ENCODE peak calls at places on chromosomes 4 and X, in eight cellular contexts. Y is heart right ventricle, D is left ventricle myocardium inferior, F is uterus, S is breast epithelium, U is psoas muscle, Q is tibial nerve, P is cardiac muscle cell. A is an unnamed sample. For H3K4me1, the result is how much of the 10 kb centered on the place peaks cover.

GRCh38 chrX:13463608-13464007 is 105.8 kb upstream of the EGFL6 start:
- DNase-seq in U (peak), Q (peak), Y (no peak), P (no peak), F (peak), S (no peak), D (peak), A (no peak)

GRCh38 chr4:2767705-2768074 is 11.6 kb upstream of the TNIP2 start:
- DNase-seq in S (no peak), D (no peak), Q (no peak), F (no peak), Y (peak), P (peak), U (peak), A (no peak)

GRCh38 chrX:39915596-39915995 is 182.2 kb downstream of the BCOR start:
- DNase-seq in D (no peak), U (no peak), P (no peak), Q (no peak), S (no peak), Y (no peak), F (no peak), A (no peak)

GRCh38 chr4:100981447-100982204 is 365.7 kb downstream of the PPP3CA start:
- DNase-seq in P (no peak), U (no peak), F (no peak), S (no peak), Q (peak), D (no peak), Y (no peak), A (no peak)

GRCh38 chr4:107564326-107564725 is 155.7 kb downstream of the PAPSS1 start:
- DNase-seq in P (no peak), Y (no peak), D (no peak), S (no peak), F (no peak), Q (no peak), U (no peak), A (no peak)

GRCh38 chr4:123399638-123400358 is 3.2 kb downstream of the SPRY1 start:
- DNase-seq in Q (peak), F (no peak), Y (no peak), S (no peak), D (no peak), U (peak), P (peak), A (no peak)

GRCh38 chr4:9971711-9972110 is 49.6 kb downstream of the SLC2A9 start:
- DNase-seq in D (no peak), F (no peak), S (no peak), P (no peak), Y (no peak), U (no peak), Q (no peak), A (no peak)

GRCh38 chr4:15153662-15154061 is 151.4 kb downstream of the CPEB2 start:
- DNase-seq in D (no peak), Q (no peak), S (no peak), P (no peak), Y (no peak), F (no peak), U (no peak), A (no peak)

GRCh38 chrX:120457766-120458180 is 11.3 kb downstream of the LAMP2 start:
- DNase-seq in S (no peak), U (no peak), Y (no peak), F (no peak), P (no peak), D (no peak), Q (no peak), A (peak)

GRCh38 chrX:142001934-142002333 is 98.2 kb downstream of the MAGEC1 start:
- DNase-seq in Q (no peak), D (no peak), S (no peak), P (no peak), Y (no peak), U (no peak), F (no peak), A (no peak)

GRCh38 chrX:106608016-106608415 is 3.8 kb upstream of the RADX start:
- DNase-seq in D (no peak), P (no peak), Y (no peak), F (no peak), U (no peak), Q (no peak), S (no peak), A (no peak)

GRCh38 chr4:98627883-98628282 is 30.5 kb downstream of the TSPAN5 start:
- DNase-seq in Y (no peak), F (no peak), Q (no peak), D (no peak), P (no peak), S (no peak), U (no peak), A (no peak)

GRCh38 chr4:25775166-25775565 is 87.6 kb downstream of the SEL1L3 start:
- DNase-seq in S (no peak), Y (no peak), P (no peak), U (no peak), D (no peak), Q (no peak), F (no peak), A (no peak)

GRCh38 chrX:56761167-56761566 is 32.1 kb downstream of the NBDY start:
- DNase-seq in Y (no peak), F (no peak), D (no peak), U (peak), Q (no peak), P (no peak), S (no peak), A (no peak)

GRCh38 chr4:14345356-14345775 is 656.9 kb upstream of the CPEB2 start:
- DNase-seq in Y (no peak), D (no peak), U (no peak), F (no peak), Q (peak), P (no peak), S (no peak), A (no peak)

GRCh38 chr4:5126857-5127256 is 75.6 kb downstream of the STK32B start:
- DNase-seq in Q (no peak), S (no peak), Y (no peak), U (no peak), D (no peak), P (no peak), F (no peak), A (no peak)

GRCh38 chr4:103137446-103137827 is 37.8 kb upstream of the BDH2 start:
- DNase-seq in Y (no peak), P (no peak), U (no peak), Q (no peak), D (no peak), S (no peak), F (no peak), A (peak)

GRCh38 chr4:177079327-177079726 is 230.3 kb upstream of the NEIL3 start:
- DNase-seq in U (no peak), P (no peak), Q (no peak), S (no peak), Y (no peak), D (no peak), F (no peak), A (no peak)

GRCh38 chr4:17597517-17597916 is 16.9 kb upstream of the MED28 start:
- DNase-seq in F (no peak), D (no peak), P (no peak), Y (no peak), Q (no peak), S (no peak), U (no peak), A (no peak)

GRCh38 chr4:10184051-10184450 is 67.5 kb upstream of the WDR1 start:
- DNase-seq in Q (no peak), U (no peak), Y (no peak), P (no peak), S (no peak), F (no peak), D (no peak), A (no peak)

GRCh38 chr4:144507309-144508101 is 138.5 kb upstream of the HHIP start:
- DNase-seq in Q (no peak), S (no peak), F (no peak), P (no peak), U (no peak), Y (no peak), D (no peak), A (no peak)

GRCh38 chrX:11137543-11138139 is 26.5 kb downstream of the HCCS start:
- DNase-seq in S (no peak), D (no peak), Y (no peak), Q (peak), F (no peak), P (peak), U (no peak), A (no peak)

GRCh38 chr4:73844352-73844751 is 7.9 kb downstream of the CXCL6 start:
- DNase-seq in Y (no peak), U (no peak), Q (no peak), S (no peak), D (no peak), F (no peak), P (no peak), A (peak)

GRCh38 chr4:144562019-144562740 is 83.8 kb upstream of the HHIP start:
- DNase-seq in P (peak), Y (no peak), Q (no peak), U (no peak), S (no peak), D (no peak), F (no peak), A (no peak)

GRCh38 chr4:121091941-121092340 is 19.6 kb upstream of the NDNF start:
- DNase-seq in S (no peak), D (no peak), Y (no peak), F (no peak), P (no peak), U (no peak), Q (no peak), A (no peak)

GRCh38 chr4:107071108-107071507 is 35.0 kb upstream of the DKK2 start:
- DNase-seq in S (no peak), P (no peak), F (no peak), D (no peak), Y (no peak), Q (no peak), U (no peak), A (no peak)

GRCh38 chr4:41216294-41217019 is 2.1 kb upstream of the APBB2 start:
- DNase-seq in D (peak), U (peak), Q (peak), S (peak), F (peak), Y (peak), P (peak), A (no peak)

GRCh38 chr4:67020079-67020807 is 525.1 kb downstream of the CENPC start:
- DNase-seq in Q (no peak), F (no peak), D (no peak), S (no peak), P (no peak), U (no peak), Y (no peak), A (no peak)

GRCh38 chr4:1198070-1198844 is 25.9 kb upstream of the SPON2 start:
- DNase-seq in U (no peak), P (no peak), Y (no peak), Q (no peak), D (no peak), S (peak), F (peak), A (no peak)

GRCh38 chrX:39580043-39580442 is 517.7 kb downstream of the BCOR start:
- DNase-seq in D (no peak), Y (no peak), P (no peak), U (no peak), F (no peak), S (no peak), Q (no peak), A (no peak)

GRCh38 chr4:7429601-7430078 is 5.1 kb downstream of the PSAPL1 start:
- DNase-seq in Q (no peak), S (no peak), Y (no peak), P (no peak), U (no peak), F (no peak), D (peak), A (no peak)

GRCh38 chrX:22952011-22952410 is 47.7 kb upstream of the DDX53 start:
- DNase-seq in U (no peak), S (no peak), Q (no peak), Y (no peak), P (peak), D (no peak), F (no peak), A (no peak)

GRCh38 chrX:110346681-110347080 is 12.0 kb upstream of the RTL9 start:
- DNase-seq in S (no peak), F (no peak), D (peak), P (peak), U (no peak), Y (no peak), Q (no peak), A (no peak)

GRCh38 chrX:39903937-39904336 is 193.8 kb downstream of the BCOR start:
- DNase-seq in U (no peak), F (no peak), D (no peak), Y (no peak), Q (no peak), S (no peak), P (no peak), A (peak)

GRCh38 chrX:331145-331771 is 12.7 kb upstream of the GTPBP6 start:
- DNase-seq in U (peak), Y (no peak), D (peak), S (no peak), Q (no peak), P (peak), F (no peak), A (no peak)

GRCh38 chrX:134174859-134175258 is 62.1 kb upstream of the CCDC160 start:
- DNase-seq in P (peak), D (no peak), S (no peak), U (no peak), Q (no peak), F (no peak), Y (no peak), A (no peak)

GRCh38 chr4:81131563-81131962 is 83.5 kb downstream of the PRKG2 start:
- DNase-seq in S (no peak), F (no peak), U (no peak), Y (no peak), D (no peak), Q (no peak), P (no peak), A (no peak)

GRCh38 chr4:183342541-183343533 is 20.6 kb upstream of the CLDN24 start:
- DNase-seq in F (no peak), U (peak), P (no peak), S (no peak), Q (no peak), Y (peak), D (peak), A (no peak)

GRCh38 chrX:397575-397974 is 10.9 kb upstream of the PPP2R3B start:
- DNase-seq in Q (peak), P (peak), S (no peak), U (peak), Y (peak), F (no peak), D (peak), A (no peak)

DNA sequence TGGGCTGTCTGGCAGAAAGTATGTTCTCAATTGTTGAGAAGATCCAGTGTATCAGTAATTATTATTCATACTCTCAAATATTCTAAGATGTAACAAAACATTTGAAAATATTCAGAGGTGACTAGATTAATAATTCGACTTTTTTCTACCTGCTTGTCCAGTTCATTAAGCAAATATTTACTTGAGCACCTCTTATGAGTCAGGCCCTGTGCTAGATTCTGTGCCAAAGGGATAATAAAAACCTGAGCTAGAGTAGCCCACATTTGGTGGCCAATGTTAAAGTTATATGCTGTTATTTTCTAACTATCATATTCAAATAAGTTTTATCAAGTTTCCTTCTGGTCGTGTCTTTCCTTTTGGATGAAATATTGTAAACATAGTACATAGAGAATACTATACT is 58.5 kb downstream of the ARHGAP10 start:
- DNase-seq in D (no peak), Y (no peak), F (no peak), S (no peak), Q (no peak), P (no peak), U (no peak), A (no peak)
- H3K4me3 ChIP-seq in D (no peak), Y (no peak), F (no peak), S (no peak), Q (no peak), P (no peak), U (no peak), A (no peak)

GRCh38 chrX:107721318-107721717 is 54.3 kb downstream of the TSC22D3 start:
- DNase-seq in Y (no peak), P (no peak), F (no peak), D (no peak), U (peak), S (no peak), Q (no peak), A (no peak)
- H3K4me1 ChIP-seq in Y (under half), P (half or more), F (under half), D (under half), U (under half), S (under half), Q (under half), A (under half)

GRCh38 chr4:170014359-170015008 is 11.7 kb downstream of the MFAP3L start:
- DNase-seq in Q (no peak), U (no peak), P (no peak), D (no peak), S (no peak), Y (no peak), F (peak), A (no peak)

GRCh38 chr4:170022211-170022610 is 4.0 kb downstream of the MFAP3L start:
- DNase-seq in P (no peak), Q (no peak), S (no peak), Y (no peak), D (no peak), U (no peak), F (no peak), A (no peak)

GRCh38 chr4:170012629-170012958 is 13.6 kb downstream of the MFAP3L start:
- DNase-seq in Q (no peak), U (no peak), D (no peak), S (no peak), F (no peak), Y (no peak), P (no peak), A (no peak)

GRCh38 chr4:170015285-170015684 is 10.9 kb downstream of the MFAP3L start:
- DNase-seq in D (no peak), P (no peak), F (no peak), Q (no peak), S (no peak), Y (peak), U (no peak), A (no peak)

GRCh38 chr4:170017252-170017651 is 8.9 kb downstream of the MFAP3L start:
- DNase-seq in Y (no peak), P (no peak), D (no peak), S (no peak), F (no peak), U (no peak), Q (no peak), A (no peak)
- H3K27ac ChIP-seq in Y (no peak), P (no peak), D (no peak), S (no peak), F (no peak), U (no peak), Q (peak), A (no peak)

DNA sequence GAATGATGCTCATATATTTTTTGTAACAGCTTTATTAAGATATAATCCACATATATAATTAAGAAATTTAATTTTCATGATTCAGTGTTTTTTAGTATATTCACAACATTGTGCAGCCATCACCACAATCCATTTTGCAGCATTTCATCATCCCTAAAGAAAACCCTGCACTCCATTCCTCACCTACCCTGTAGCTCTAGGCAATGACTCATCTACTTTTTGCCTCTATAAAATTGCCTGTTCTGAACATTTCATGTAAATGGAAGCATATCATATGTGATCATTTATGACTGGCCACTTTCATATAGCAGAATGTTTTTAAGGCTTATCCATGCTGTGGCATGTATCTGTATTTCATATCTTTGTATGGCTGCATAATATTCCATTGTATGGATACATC is 339.9 kb downstream of the MAPK10 start:
- DNase-seq in S (no peak), D (no peak), F (no peak), U (no peak), Y (no peak), Q (no peak), P (no peak), A (no peak)
- H3K4me3 ChIP-seq in S (no peak), D (no peak), F (no peak), U (no peak), Y (no peak), Q (no peak), P (no peak), A (no peak)